ENCODE peak calls at places on chromosome 12, in ten cellular contexts. One of them, this sample, is unnamed.

GRCh38 chr12:84508325-84508861 is 404.2 kb downstream of the SLC6A15 start:
- DNase-seq in lower lobe of right lung: no peak
- DNase-seq in A549: peak; percentile 60
- DNase-seq in astrocyte: peak; percentile 77
- DNase-seq in ovary: no peak
- DNase-seq in IMR-90: peak; percentile 75
- DNase-seq in Panc1: no peak
- DNase-seq in pancreas: no peak
- DNase-seq in tibial artery: no peak
- DNase-seq in mammary epithelial cell: peak; percentile 88
- DNase-seq in this sample: peak; percentile 84

GRCh38 chr12:51270067-51270846 is at the start of gene SMAGP:
- DNase-seq in lower lobe of right lung: peak; percentile 90
- DNase-seq in A549: peak; percentile 68
- DNase-seq in astrocyte: peak; percentile 25
- DNase-seq in ovary: peak; percentile 48
- DNase-seq in IMR-90: peak; percentile 21
- DNase-seq in Panc1: no peak
- DNase-seq in pancreas: peak; percentile 78
- DNase-seq in tibial artery: no peak
- DNase-seq in mammary epithelial cell: peak; percentile 69
- DNase-seq in this sample: no peak

GRCh38 chr12:2804390-2805145 is 7.9 kb upstream of the ITFG2 start:
- DNase-seq in lower lobe of right lung: no peak
- DNase-seq in A549: no peak
- DNase-seq in astrocyte: peak; percentile 62
- DNase-seq in ovary: peak; percentile 76
- DNase-seq in IMR-90: peak; percentile 82
- DNase-seq in Panc1: no peak
- DNase-seq in pancreas: no peak
- DNase-seq in tibial artery: peak; percentile 85
- DNase-seq in mammary epithelial cell: no peak
- DNase-seq in this sample: no peak

GRCh38 chr12:102920271-102920670 is 3.2 kb upstream of the PAH start:
- DNase-seq in lower lobe of right lung: no peak
- DNase-seq in A549: no peak
- DNase-seq in astrocyte: no peak
- DNase-seq in ovary: no peak
- DNase-seq in IMR-90: no peak
- DNase-seq in Panc1: no peak
- DNase-seq in pancreas: no peak
- DNase-seq in tibial artery: no peak
- DNase-seq in mammary epithelial cell: no peak
- DNase-seq in this sample: no peak

GRCh38 chr12:30757316-30757715 is 2.6 kb upstream of the CAPRIN2 start:
- DNase-seq in lower lobe of right lung: no peak
- DNase-seq in A549: no peak
- DNase-seq in astrocyte: no peak
- DNase-seq in ovary: no peak
- DNase-seq in IMR-90: no peak
- DNase-seq in Panc1: no peak
- DNase-seq in pancreas: no peak
- DNase-seq in tibial artery: no peak
- DNase-seq in mammary epithelial cell: no peak
- DNase-seq in this sample: no peak

GRCh38 chr12:50110762-50111416 is 1.1 kb upstream of the COX14 start:
- DNase-seq in lower lobe of right lung: peak; percentile 83
- DNase-seq in A549: peak; percentile 52
- DNase-seq in astrocyte: no peak
- DNase-seq in ovary: peak; percentile 50
- DNase-seq in IMR-90: peak; percentile 11
- DNase-seq in Panc1: no peak
- DNase-seq in pancreas: peak; percentile 54
- DNase-seq in tibial artery: peak; percentile 93
- DNase-seq in mammary epithelial cell: peak; percentile 28
- DNase-seq in this sample: no peak

GRCh38 chr12:42332301-42332894 is 6.4 kb downstream of the PPHLN1 start:
- DNase-seq in lower lobe of right lung: no peak
- DNase-seq in A549: peak; percentile 66
- DNase-seq in astrocyte: peak; percentile 11
- DNase-seq in ovary: no peak
- DNase-seq in IMR-90: peak; percentile 51
- DNase-seq in Panc1: no peak
- DNase-seq in pancreas: no peak
- DNase-seq in tibial artery: no peak
- DNase-seq in mammary epithelial cell: peak; percentile 26
- DNase-seq in this sample: no peak

GRCh38 chr12:108955225-108955835 is 65.5 kb downstream of the SVOP start:
- DNase-seq in lower lobe of right lung: no peak
- DNase-seq in A549: peak; percentile 48
- DNase-seq in astrocyte: peak; percentile 26
- DNase-seq in ovary: no peak
- DNase-seq in IMR-90: no peak
- DNase-seq in Panc1: no peak
- DNase-seq in pancreas: no peak
- DNase-seq in tibial artery: no peak
- DNase-seq in mammary epithelial cell: peak; percentile 71
- DNase-seq in this sample: peak; percentile 93

GRCh38 chr12:91316825-91317224 is 134.2 kb upstream of the DCN start:
- DNase-seq in lower lobe of right lung: no peak
- DNase-seq in A549: no peak
- DNase-seq in astrocyte: peak; percentile 30
- DNase-seq in ovary: no peak
- DNase-seq in IMR-90: peak; percentile 69
- DNase-seq in Panc1: no peak
- DNase-seq in pancreas: no peak
- DNase-seq in tibial artery: no peak
- DNase-seq in mammary epithelial cell: no peak
- DNase-seq in this sample: no peak

GRCh38 chr12:93219947-93220346 is 157.8 kb upstream of the NUDT4 start:
- DNase-seq in lower lobe of right lung: no peak
- DNase-seq in A549: no peak
- DNase-seq in astrocyte: no peak
- DNase-seq in ovary: no peak
- DNase-seq in IMR-90: no peak
- DNase-seq in Panc1: no peak
- DNase-seq in pancreas: no peak
- DNase-seq in tibial artery: no peak
- DNase-seq in mammary epithelial cell: no peak
- DNase-seq in this sample: no peak

GRCh38 chr12:130636370-130636769 is 79.7 kb downstream of the RIMBP2 start:
- DNase-seq in lower lobe of right lung: no peak
- DNase-seq in A549: no peak
- DNase-seq in astrocyte: no peak
- DNase-seq in ovary: no peak
- DNase-seq in IMR-90: no peak
- DNase-seq in Panc1: no peak
- DNase-seq in pancreas: no peak
- DNase-seq in tibial artery: no peak
- DNase-seq in mammary epithelial cell: no peak
- DNase-seq in this sample: no peak

GRCh38 chr12:25372969-25373368 is 122.2 kb upstream of the KRAS start:
- DNase-seq in lower lobe of right lung: no peak
- DNase-seq in A549: no peak
- DNase-seq in astrocyte: no peak
- DNase-seq in ovary: no peak
- DNase-seq in IMR-90: no peak
- DNase-seq in Panc1: no peak
- DNase-seq in pancreas: no peak
- DNase-seq in tibial artery: no peak
- DNase-seq in mammary epithelial cell: peak; percentile 65
- DNase-seq in this sample: peak; percentile 66

GRCh38 chr12:119682635-119683340 is 14.9 kb downstream of the PRKAB1 start:
- DNase-seq in lower lobe of right lung: no peak
- DNase-seq in A549: no peak
- DNase-seq in astrocyte: no peak
- DNase-seq in ovary: no peak
- DNase-seq in IMR-90: no peak
- DNase-seq in Panc1: no peak
- DNase-seq in pancreas: no peak
- DNase-seq in tibial artery: no peak
- DNase-seq in mammary epithelial cell: no peak
- DNase-seq in this sample: no peak

GRCh38 chr12:112170376-112170775 is 45.0 kb downstream of the TRAFD1 start:
- DNase-seq in lower lobe of right lung: no peak
- DNase-seq in A549: peak; percentile 30
- DNase-seq in astrocyte: no peak
- DNase-seq in ovary: no peak
- DNase-seq in IMR-90: no peak
- DNase-seq in Panc1: no peak
- DNase-seq in pancreas: no peak
- DNase-seq in tibial artery: peak; percentile 55
- DNase-seq in mammary epithelial cell: no peak
- DNase-seq in this sample: no peak

GRCh38 chr12:101891462-101891971 is 14.1 kb downstream of the DRAM1 start:
- DNase-seq in lower lobe of right lung: peak; percentile 69
- DNase-seq in A549: peak; percentile 67
- DNase-seq in astrocyte: peak; percentile 90
- DNase-seq in ovary: no peak
- DNase-seq in IMR-90: peak; percentile 95
- DNase-seq in Panc1: no peak
- DNase-seq in pancreas: no peak
- DNase-seq in tibial artery: no peak
- DNase-seq in mammary epithelial cell: peak; percentile 54
- DNase-seq in this sample: peak; percentile 52

DNA sequence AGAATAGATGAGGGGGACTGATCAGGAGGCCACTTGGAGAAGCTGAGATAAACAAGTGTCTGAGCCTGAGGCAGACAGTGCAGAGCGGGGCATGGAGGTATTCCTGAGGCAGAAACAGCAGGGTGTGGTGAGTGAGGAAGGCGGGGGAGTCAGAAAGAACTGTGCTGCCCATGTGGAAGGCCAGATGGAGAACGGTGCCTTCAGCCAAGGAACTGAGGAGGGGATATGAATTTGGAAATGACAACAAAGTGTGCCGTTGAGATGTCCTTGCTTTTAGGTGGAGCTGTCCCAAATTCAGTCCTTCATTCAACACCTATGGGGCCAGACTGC is 13.7 kb downstream of the APPL2 start:
- DNase-seq in lower lobe of right lung: no peak
- DNase-seq in A549: no peak
- DNase-seq in astrocyte: no peak
- DNase-seq in ovary: no peak
- DNase-seq in IMR-90: no peak
- DNase-seq in Panc1: no peak
- DNase-seq in pancreas: no peak
- DNase-seq in tibial artery: no peak
- DNase-seq in mammary epithelial cell: no peak
- DNase-seq in this sample: no peak
- H3K4me1 ChIP-seq in lower lobe of right lung: peaks cover 44% of the 10 kb centered on the region
- H3K4me1 ChIP-seq in A549: no peaks in the 10 kb centered on the region
- H3K4me1 ChIP-seq in astrocyte: peaks cover 13% of the 10 kb centered on the region
- H3K4me1 ChIP-seq in ovary: peaks cover 13% of the 10 kb centered on the region
- H3K4me1 ChIP-seq in IMR-90: peaks cover 10% of the 10 kb centered on the region
- H3K4me1 ChIP-seq in Panc1: no peaks in the 10 kb centered on the region
- H3K4me1 ChIP-seq in pancreas: no peaks in the 10 kb centered on the region
- H3K4me1 ChIP-seq in tibial artery: peaks cover 35% of the 10 kb centered on the region
- H3K4me1 ChIP-seq in mammary epithelial cell: no peaks in the 10 kb centered on the region
- H3K4me1 ChIP-seq in this sample: no peaks in the 10 kb centered on the region

DNA sequence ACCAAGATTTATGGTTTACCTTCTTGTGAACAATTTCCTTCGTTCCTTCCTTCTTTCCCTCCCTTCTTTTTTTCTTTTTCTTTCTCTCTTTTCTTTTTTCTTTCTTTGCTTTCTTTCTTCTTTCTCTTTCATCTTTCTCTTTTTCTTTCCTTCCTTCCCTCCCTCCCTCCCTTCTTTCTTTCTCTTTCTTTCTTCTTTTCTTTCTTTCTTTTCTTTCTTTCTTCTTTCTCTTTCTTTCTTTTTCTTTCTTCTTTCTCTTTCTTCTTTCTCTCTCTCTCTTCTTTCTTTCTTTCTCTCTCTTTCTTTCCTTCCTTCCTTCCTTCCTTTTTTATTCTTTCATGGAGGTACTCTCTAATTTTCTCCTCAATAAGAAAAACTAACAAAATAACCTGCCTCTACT is 462.1 kb upstream of the ATP2B1 start:
- DNase-seq in lower lobe of right lung: no peak
- DNase-seq in A549: no peak
- DNase-seq in astrocyte: no peak
- DNase-seq in ovary: no peak
- DNase-seq in IMR-90: no peak
- DNase-seq in Panc1: no peak
- DNase-seq in pancreas: no peak
- DNase-seq in tibial artery: no peak
- DNase-seq in mammary epithelial cell: no peak
- DNase-seq in this sample: no peak
- TF ChIP-seq CTCF in lower lobe of right lung: no peak
- TF ChIP-seq CTCF in A549: no peak
- TF ChIP-seq CTCF in astrocyte: no peak
- TF ChIP-seq CTCF in ovary: no peak
- TF ChIP-seq CTCF in IMR-90: no peak
- TF ChIP-seq CTCF in Panc1: no peak
- TF ChIP-seq CTCF in pancreas: no peak
- TF ChIP-seq CTCF in tibial artery: no peak
- TF ChIP-seq CTCF in mammary epithelial cell: no peak
- TF ChIP-seq CTCF in this sample: no peak

DNA sequence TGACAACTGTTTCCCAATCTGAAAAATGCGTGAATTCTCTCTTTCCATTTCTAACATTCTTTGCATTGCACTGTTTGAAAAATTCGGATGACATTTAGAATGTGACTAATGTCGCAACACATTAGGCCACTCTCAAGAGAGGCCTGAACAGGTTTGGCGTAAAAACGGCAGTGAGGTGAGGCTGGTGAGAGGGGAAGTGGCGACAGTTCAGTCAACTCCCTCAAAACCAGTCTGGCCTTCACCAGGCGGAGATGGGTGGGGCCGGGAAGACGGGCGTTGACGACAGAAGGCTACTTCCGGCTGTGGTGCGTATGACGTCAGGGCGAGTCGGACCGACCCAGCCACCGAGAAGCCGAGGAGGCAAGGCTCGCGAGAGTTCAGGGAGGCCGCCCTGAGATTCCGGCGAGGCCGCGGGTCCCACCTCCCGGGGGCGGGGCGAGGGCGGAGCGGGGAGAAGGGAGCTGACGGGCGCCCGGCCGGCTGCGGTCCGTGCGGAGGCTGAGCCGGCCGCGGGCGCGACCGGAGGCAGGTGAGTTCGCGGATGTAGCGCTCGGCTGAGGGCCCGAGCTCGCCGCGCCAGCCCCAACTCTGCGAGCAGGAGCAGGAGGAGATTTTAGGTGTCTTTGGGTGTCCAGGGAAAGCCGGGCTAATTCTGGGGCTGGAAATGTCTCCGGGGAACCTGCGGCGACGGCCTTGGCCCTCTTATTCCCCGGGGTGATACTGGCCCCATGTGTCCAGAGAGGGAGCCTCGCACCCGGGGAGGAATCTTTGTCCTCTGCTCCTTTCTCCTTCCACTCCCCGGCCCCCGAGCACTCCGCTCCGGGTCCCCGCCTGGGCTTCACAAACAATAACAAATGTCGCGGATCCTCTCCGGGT is at the start of gene STK38L:
- DNase-seq in lower lobe of right lung: peak; percentile 99
- DNase-seq in A549: peak; percentile 99
- DNase-seq in astrocyte: peak; percentile 86
- DNase-seq in ovary: peak; percentile 95
- DNase-seq in IMR-90: peak; percentile 93
- DNase-seq in Panc1: peak; percentile 89
- DNase-seq in pancreas: peak; percentile 98
- DNase-seq in tibial artery: peak; percentile 98
- DNase-seq in mammary epithelial cell: peak; percentile 91
- DNase-seq in this sample: peak; percentile 84
- H3K27ac ChIP-seq in lower lobe of right lung: peak within 1 kb of the TSS; percentile 91
- H3K27ac ChIP-seq in A549: peak within 1 kb of the TSS; percentile 89
- H3K27ac ChIP-seq in astrocyte: peak within 1 kb of the TSS; percentile 84
- H3K27ac ChIP-seq in ovary: peak within 1 kb of the TSS; percentile 69
- H3K27ac ChIP-seq in IMR-90: peak within 1 kb of the TSS; percentile 81
- H3K27ac ChIP-seq in Panc1: peak within 1 kb of the TSS; percentile 94
- H3K27ac ChIP-seq in pancreas: peak within 1 kb of the TSS; percentile 71
- H3K27ac ChIP-seq in tibial artery: peak within 1 kb of the TSS; percentile 93
- H3K27ac ChIP-seq in mammary epithelial cell: peak within 1 kb of the TSS; percentile 90
- H3K27ac ChIP-seq in this sample: peak within 1 kb of the TSS; percentile 67

GRCh38 chr12:106586535-106586802 is 3.7 kb downstream of the RFX4 start:
- DNase-seq in lower lobe of right lung: no peak
- DNase-seq in A549: no peak
- DNase-seq in astrocyte: no peak
- DNase-seq in ovary: no peak
- DNase-seq in IMR-90: no peak
- DNase-seq in Panc1: no peak
- DNase-seq in pancreas: no peak
- DNase-seq in tibial artery: no peak
- DNase-seq in mammary epithelial cell: no peak
- DNase-seq in this sample: no peak
- H3K4me1 ChIP-seq in lower lobe of right lung: peaks cover 41% of the 10 kb centered on the region
- H3K4me1 ChIP-seq in A549: peaks cover 54% of the 10 kb centered on the region
- H3K4me1 ChIP-seq in astrocyte: peaks cover 10% of the 10 kb centered on the region
- H3K4me1 ChIP-seq in ovary: peaks cover 5% of the 10 kb centered on the region
- H3K4me1 ChIP-seq in IMR-90: no peaks in the 10 kb centered on the region
- H3K4me1 ChIP-seq in Panc1: peaks cover 22% of the 10 kb centered on the region
- H3K4me1 ChIP-seq in pancreas: peaks cover 10% of the 10 kb centered on the region
- H3K4me1 ChIP-seq in tibial artery: peaks cover 39% of the 10 kb centered on the region
- H3K4me1 ChIP-seq in mammary epithelial cell: peaks cover 8% of the 10 kb centered on the region
- H3K4me1 ChIP-seq in this sample: no peaks in the 10 kb centered on the region